ENCODE peak calls at places on chromosomes 4 and X, in five cellular contexts. J, N, S, E and R are unnamed samples.
A peak's percentile ranks its signal among the peaks of the same experiment; 100 is the strongest.

GRCh38 chrX:46571423-46572294 is 1.9 kb upstream of the CHST7 start:
- DNase-seq in J (no peak), N (no peak), S (no peak), E (no peak), R (no peak)

GRCh38 chr4:149173241-149174013 is 642.2 kb downstream of the IQCM start:
- DNase-seq in J (no peak), N (no peak), S (no peak), E (no peak), R (no peak)

GRCh38 chrX:111352424-111352823 is 59.6 kb downstream of the DCX start:
- DNase-seq in J (no peak), N (no peak), S (peak; percentile 32), E (no peak), R (no peak)

GRCh38 chrX:14050704-14051103 is 21.0 kb upstream of the GEMIN8 start:
- DNase-seq in J (no peak), N (no peak), S (no peak), E (no peak), R (no peak)

GRCh38 chr4:186445040-186445439 is 110.3 kb downstream of the MTNR1A start:
- DNase-seq in J (no peak), N (no peak), S (no peak), E (no peak), R (no peak)

GRCh38 chrX:149819371-149819770 is 37.6 kb downstream of the MAGEA9 start:
- DNase-seq in J (no peak), N (no peak), S (no peak), E (no peak), R (no peak)

GRCh38 chr4:112173593-112174559 is 28.6 kb downstream of the FAM241A start:
- DNase-seq in J (no peak), N (no peak), S (no peak), E (no peak), R (no peak)

GRCh38 chr4:89329280-89329679 is 21.7 kb upstream of the GPRIN3 start:
- DNase-seq in J (no peak), N (no peak), S (no peak), E (no peak), R (no peak)

GRCh38 chr4:120395746-120396145 is 329.1 kb upstream of the MAD2L1 start:
- DNase-seq in J (no peak), N (no peak), S (no peak), E (no peak), R (no peak)

GRCh38 chr4:1945492-1945891 is 63.3 kb downstream of the NELFA start:
- DNase-seq in J (no peak), N (no peak), S (no peak), E (no peak), R (no peak)

GRCh38 chr4:62004881-62005280 is 804.8 kb downstream of the ADGRL3 start:
- DNase-seq in J (no peak), N (no peak), S (no peak), E (no peak), R (no peak)

GRCh38 chr4:54227261-54228063 is 1.6 kb upstream of the PDGFRA start:
- DNase-seq in J (peak; percentile 74), N (no peak), S (no peak), E (no peak), R (peak; percentile 48)

GRCh38 chr4:83890231-83890630 is 354.3 kb downstream of the GPAT3 start:
- DNase-seq in J (no peak), N (no peak), S (no peak), E (no peak), R (no peak)

GRCh38 chr4:159685406-159686092 is 582.7 kb downstream of the RAPGEF2 start:
- DNase-seq in J (no peak), N (no peak), S (peak; percentile 53), E (no peak), R (peak; percentile 16)

GRCh38 chr4:123871351-123871750 is 474.8 kb downstream of the SPRY1 start:
- DNase-seq in J (peak; percentile 12), N (no peak), S (no peak), E (no peak), R (peak; percentile 87)

GRCh38 chr4:41361831-41362646 is 105.3 kb downstream of the UCHL1 start:
- DNase-seq in J (no peak), N (peak; percentile 65), S (no peak), E (no peak), R (peak; percentile 65)

GRCh38 chr4:83109480-83110221 is 4.9 kb downstream of the PLAC8 start:
- DNase-seq in J (peak; percentile 72), N (no peak), S (peak; percentile 73), E (peak; percentile 72), R (no peak)

GRCh38 chr4:3375688-3376087 is 66.1 kb upstream of the HGFAC start:
- DNase-seq in J (no peak), N (no peak), S (peak; percentile 73), E (no peak), R (no peak)

GRCh38 chr4:141810702-141811365 is 174.5 kb downstream of the IL15 start:
- DNase-seq in J (no peak), N (no peak), S (no peak), E (peak; percentile 12), R (peak; percentile 13)

GRCh38 chrX:155022587-155022986 is at the start of gene F8:
- DNase-seq in J (no peak), N (no peak), S (no peak), E (no peak), R (no peak)

GRCh38 chr4:156322592-156322991 is 368.9 kb upstream of the CTSO start:
- DNase-seq in J (no peak), N (no peak), S (no peak), E (no peak), R (no peak)

GRCh38 chr4:47368211-47368610 is 95.3 kb downstream of the COMMD8 start:
- DNase-seq in J (no peak), N (no peak), S (no peak), E (no peak), R (no peak)

GRCh38 chr4:146095867-146096266 is 79.7 kb upstream of the LSM6 start:
- DNase-seq in J (no peak), N (no peak), S (no peak), E (no peak), R (no peak)

GRCh38 chr4:37889849-37890500 is 909 bp upstream of the TBC1D1 start:
- DNase-seq in J (no peak), N (peak; percentile 50), S (no peak), E (no peak), R (peak; percentile 73)

GRCh38 chr4:95546866-95547707 is 1.7 kb downstream of the UNC5C start:
- DNase-seq in J (peak; percentile 43), N (peak; percentile 77), S (no peak), E (peak; percentile 76), R (peak; percentile 35)

GRCh38 chr4:8194306-8195242 is 4.5 kb upstream of the SH3TC1 start:
- DNase-seq in J (no peak), N (no peak), S (no peak), E (no peak), R (no peak)

GRCh38 chrX:22276781-22277180 is 4.1 kb downstream of the CBLL2 start:
- DNase-seq in J (no peak), N (no peak), S (no peak), E (no peak), R (no peak)

GRCh38 chr4:24551492-24552330 is 32.6 kb downstream of the DHX15 start:
- DNase-seq in J (no peak), N (no peak), S (no peak), E (no peak), R (no peak)

GRCh38 chr4:52853351-52853750 is 8.8 kb upstream of the RASL11B start:
- DNase-seq in J (peak; percentile 62), N (no peak), S (no peak), E (no peak), R (no peak)

GRCh38 chr4:154982187-154983047 is 201.3 kb downstream of the RBM46 start:
- DNase-seq in J (peak; percentile 70), N (peak; percentile 1), S (peak; percentile 22), E (peak; percentile 81), R (peak; percentile 55)

GRCh38 chrX:136659174-136659573 is 11.2 kb downstream of the CD40LG start:
- DNase-seq in J (no peak), N (no peak), S (no peak), E (no peak), R (no peak)

GRCh38 chrX:110743679-110744340 is 51.8 kb downstream of the CHRDL1 start:
- DNase-seq in J (no peak), N (no peak), S (no peak), E (no peak), R (no peak)

GRCh38 chr4:87310691-87311335 is 11.9 kb downstream of the HSD17B13 start:
- DNase-seq in J (no peak), N (no peak), S (no peak), E (no peak), R (no peak)

GRCh38 chr4:78627046-78627965 is 75.7 kb downstream of the ANXA3 start:
- DNase-seq in J (no peak), N (no peak), S (no peak), E (no peak), R (no peak)

GRCh38 chr4:109375778-109376414 is 57.7 kb upstream of the SEC24B start:
- DNase-seq in J (no peak), N (no peak), S (no peak), E (no peak), R (no peak)

GRCh38 chr4:152581536-152582160 is 45.8 kb upstream of the FBXW7 start:
- DNase-seq in J (no peak), N (no peak), S (no peak), E (no peak), R (no peak)

GRCh38 chrX:56726609-56727008 is 2.4 kb upstream of the NBDY start:
- DNase-seq in J (peak; percentile 46), N (no peak), S (no peak), E (no peak), R (peak; percentile 68)

GRCh38 chrX:15834827-15835595 is 19.6 kb downstream of the AP1S2 start:
- DNase-seq in J (peak; percentile 13), N (no peak), S (no peak), E (no peak), R (no peak)